ENCODE peak calls at places on chromosomes 4 and X, in nine cellular contexts. One of them, this sample, is unnamed.
A peak's percentile ranks its signal among the peaks of the same experiment; 100 is the strongest.

GRCh38 chrX:101450052-101450451 is 35.2 kb upstream of the ARMCX4 start:
- DNase-seq in transverse colon: no peak
- DNase-seq in osteoblast: no peak
- DNase-seq in CD8-positive, alpha-beta memory T cell: no peak
- DNase-seq in endodermal cell: no peak
- DNase-seq in NT2/D1: no peak
- DNase-seq in esophagus squamous epithelium: no peak
- DNase-seq in cardiac muscle cell: no peak
- DNase-seq in SJSA1: no peak
- DNase-seq in this sample: no peak

GRCh38 chrX:642436-643210 is 12.0 kb downstream of the SHOX start:
- DNase-seq in transverse colon: no peak
- DNase-seq in osteoblast: peak; percentile 41
- DNase-seq in CD8-positive, alpha-beta memory T cell: no peak
- DNase-seq in endodermal cell: peak; percentile 49
- DNase-seq in NT2/D1: no peak
- DNase-seq in esophagus squamous epithelium: no peak
- DNase-seq in cardiac muscle cell: no peak
- DNase-seq in SJSA1: no peak
- DNase-seq in this sample: no peak

GRCh38 chr4:26218677-26219181 is 102.1 kb upstream of the RBPJ start:
- DNase-seq in transverse colon: no peak
- DNase-seq in osteoblast: peak; percentile 62
- DNase-seq in CD8-positive, alpha-beta memory T cell: no peak
- DNase-seq in endodermal cell: no peak
- DNase-seq in NT2/D1: no peak
- DNase-seq in esophagus squamous epithelium: no peak
- DNase-seq in cardiac muscle cell: no peak
- DNase-seq in SJSA1: no peak
- DNase-seq in this sample: no peak

GRCh38 chr4:16677545-16677944 is 220.9 kb downstream of the LDB2 start:
- DNase-seq in transverse colon: no peak
- DNase-seq in osteoblast: no peak
- DNase-seq in CD8-positive, alpha-beta memory T cell: no peak
- DNase-seq in endodermal cell: no peak
- DNase-seq in NT2/D1: no peak
- DNase-seq in esophagus squamous epithelium: no peak
- DNase-seq in cardiac muscle cell: no peak
- DNase-seq in SJSA1: no peak
- DNase-seq in this sample: no peak

GRCh38 chr4:42008011-42008786 is 17.9 kb downstream of the SLC30A9 start:
- DNase-seq in transverse colon: no peak
- DNase-seq in osteoblast: no peak
- DNase-seq in CD8-positive, alpha-beta memory T cell: no peak
- DNase-seq in endodermal cell: no peak
- DNase-seq in NT2/D1: no peak
- DNase-seq in esophagus squamous epithelium: no peak
- DNase-seq in cardiac muscle cell: no peak
- DNase-seq in SJSA1: no peak
- DNase-seq in this sample: no peak

GRCh38 chr4:108774809-108775530 is 12.1 kb upstream of the ETNPPL start:
- DNase-seq in transverse colon: no peak
- DNase-seq in osteoblast: no peak
- DNase-seq in CD8-positive, alpha-beta memory T cell: no peak
- DNase-seq in endodermal cell: no peak
- DNase-seq in NT2/D1: no peak
- DNase-seq in esophagus squamous epithelium: no peak
- DNase-seq in cardiac muscle cell: no peak
- DNase-seq in SJSA1: no peak
- DNase-seq in this sample: peak; percentile 8

GRCh38 chrX:9604111-9604907 is 139.5 kb downstream of the TBL1X start:
- DNase-seq in transverse colon: no peak
- DNase-seq in osteoblast: no peak
- DNase-seq in CD8-positive, alpha-beta memory T cell: no peak
- DNase-seq in endodermal cell: no peak
- DNase-seq in NT2/D1: no peak
- DNase-seq in esophagus squamous epithelium: no peak
- DNase-seq in cardiac muscle cell: no peak
- DNase-seq in SJSA1: no peak
- DNase-seq in this sample: peak; percentile 5

GRCh38 chrX:31656013-31656412 is 584.2 kb upstream of the FTHL17 start:
- DNase-seq in transverse colon: no peak
- DNase-seq in osteoblast: no peak
- DNase-seq in CD8-positive, alpha-beta memory T cell: no peak
- DNase-seq in endodermal cell: no peak
- DNase-seq in NT2/D1: no peak
- DNase-seq in esophagus squamous epithelium: no peak
- DNase-seq in cardiac muscle cell: no peak
- DNase-seq in SJSA1: no peak
- DNase-seq in this sample: no peak

GRCh38 chrX:72713130-72713529 is 976 bp downstream of the PHKA1 start:
- DNase-seq in transverse colon: no peak
- DNase-seq in osteoblast: no peak
- DNase-seq in CD8-positive, alpha-beta memory T cell: no peak
- DNase-seq in endodermal cell: no peak
- DNase-seq in NT2/D1: no peak
- DNase-seq in esophagus squamous epithelium: no peak
- DNase-seq in cardiac muscle cell: no peak
- DNase-seq in SJSA1: no peak
- DNase-seq in this sample: no peak

GRCh38 chr4:151012836-151013235 is 2.2 kb downstream of the LRBA start:
- DNase-seq in transverse colon: peak; percentile 51
- DNase-seq in osteoblast: no peak
- DNase-seq in CD8-positive, alpha-beta memory T cell: no peak
- DNase-seq in endodermal cell: peak; percentile 71
- DNase-seq in NT2/D1: no peak
- DNase-seq in esophagus squamous epithelium: no peak
- DNase-seq in cardiac muscle cell: no peak
- DNase-seq in SJSA1: no peak
- DNase-seq in this sample: no peak

GRCh38 chrX:133171962-133172708 is 46.0 kb downstream of the TFDP3 start:
- DNase-seq in transverse colon: no peak
- DNase-seq in osteoblast: no peak
- DNase-seq in CD8-positive, alpha-beta memory T cell: no peak
- DNase-seq in endodermal cell: peak; percentile 44
- DNase-seq in NT2/D1: no peak
- DNase-seq in esophagus squamous epithelium: no peak
- DNase-seq in cardiac muscle cell: peak; percentile 41
- DNase-seq in SJSA1: peak; percentile 22
- DNase-seq in this sample: no peak

GRCh38 chrX:37887347-37887746 is 40.0 kb upstream of the DYNLT3 start:
- DNase-seq in transverse colon: no peak
- DNase-seq in osteoblast: no peak
- DNase-seq in CD8-positive, alpha-beta memory T cell: no peak
- DNase-seq in endodermal cell: no peak
- DNase-seq in NT2/D1: no peak
- DNase-seq in esophagus squamous epithelium: no peak
- DNase-seq in cardiac muscle cell: no peak
- DNase-seq in SJSA1: no peak
- DNase-seq in this sample: no peak

GRCh38 chrX:3712080-3712869 is 1.2 kb downstream of the PRKX start:
- DNase-seq in transverse colon: peak; percentile 19
- DNase-seq in osteoblast: peak; percentile 76
- DNase-seq in CD8-positive, alpha-beta memory T cell: no peak
- DNase-seq in endodermal cell: peak; percentile 54
- DNase-seq in NT2/D1: no peak
- DNase-seq in esophagus squamous epithelium: no peak
- DNase-seq in cardiac muscle cell: peak; percentile 18
- DNase-seq in SJSA1: no peak
- DNase-seq in this sample: no peak

GRCh38 chr4:39383690-39384089 is 17.5 kb upstream of the RFC1 start:
- DNase-seq in transverse colon: no peak
- DNase-seq in osteoblast: no peak
- DNase-seq in CD8-positive, alpha-beta memory T cell: no peak
- DNase-seq in endodermal cell: peak; percentile 52
- DNase-seq in NT2/D1: no peak
- DNase-seq in esophagus squamous epithelium: no peak
- DNase-seq in cardiac muscle cell: no peak
- DNase-seq in SJSA1: no peak
- DNase-seq in this sample: no peak

GRCh38 chrX:13734278-13735172 is at the start of the genes OFD1 and TRAPPC2:
- DNase-seq in transverse colon: peak; percentile 97
- DNase-seq in osteoblast: peak; percentile 95
- DNase-seq in CD8-positive, alpha-beta memory T cell: peak; percentile 81
- DNase-seq in endodermal cell: peak; percentile 95
- DNase-seq in NT2/D1: peak; percentile 93
- DNase-seq in esophagus squamous epithelium: peak; percentile 75
- DNase-seq in cardiac muscle cell: peak; percentile 98
- DNase-seq in SJSA1: peak; percentile 81
- DNase-seq in this sample: peak; percentile 63

GRCh38 chrX:31497086-31497485 is 425.2 kb upstream of the FTHL17 start:
- DNase-seq in transverse colon: no peak
- DNase-seq in osteoblast: no peak
- DNase-seq in CD8-positive, alpha-beta memory T cell: no peak
- DNase-seq in endodermal cell: no peak
- DNase-seq in NT2/D1: no peak
- DNase-seq in esophagus squamous epithelium: no peak
- DNase-seq in cardiac muscle cell: no peak
- DNase-seq in SJSA1: no peak
- DNase-seq in this sample: no peak

GRCh38 chr4:65668201-65669007 is 1.9 kb downstream of the EPHA5 start:
- DNase-seq in transverse colon: no peak
- DNase-seq in osteoblast: peak; percentile 90
- DNase-seq in CD8-positive, alpha-beta memory T cell: no peak
- DNase-seq in endodermal cell: peak; percentile 62
- DNase-seq in NT2/D1: no peak
- DNase-seq in esophagus squamous epithelium: no peak
- DNase-seq in cardiac muscle cell: peak; percentile 55
- DNase-seq in SJSA1: no peak
- DNase-seq in this sample: no peak
- H3K27me3 ChIP-seq in transverse colon: peaks cover 85% of the 10 kb centered on the region
- H3K27me3 ChIP-seq in osteoblast: peaks cover 20% of the 10 kb centered on the region
- H3K27me3 ChIP-seq in CD8-positive, alpha-beta memory T cell: no peaks in the 10 kb centered on the region
- H3K27me3 ChIP-seq in endodermal cell: peaks cover 74% of the 10 kb centered on the region
- H3K27me3 ChIP-seq in NT2/D1: peaks cover 63% of the 10 kb centered on the region
- H3K27me3 ChIP-seq in esophagus squamous epithelium: peaks cover 80% of the 10 kb centered on the region
- H3K27me3 ChIP-seq in cardiac muscle cell: peaks cover 82% of the 10 kb centered on the region
- H3K27me3 ChIP-seq in SJSA1: peaks cover 38% of the 10 kb centered on the region
- H3K27me3 ChIP-seq in this sample: peaks cover 12% of the 10 kb centered on the region

GRCh38 chr4:8665406-8666360 is 73.1 kb downstream of the CPZ start:
- DNase-seq in transverse colon: no peak
- DNase-seq in osteoblast: peak; percentile 34
- DNase-seq in CD8-positive, alpha-beta memory T cell: no peak
- DNase-seq in endodermal cell: peak; percentile 29
- DNase-seq in NT2/D1: no peak
- DNase-seq in esophagus squamous epithelium: no peak
- DNase-seq in cardiac muscle cell: no peak
- DNase-seq in SJSA1: no peak
- DNase-seq in this sample: no peak

GRCh38 chr4:8662776-8663175 is 70.2 kb downstream of the CPZ start:
- DNase-seq in transverse colon: no peak
- DNase-seq in osteoblast: peak; percentile 13
- DNase-seq in CD8-positive, alpha-beta memory T cell: no peak
- DNase-seq in endodermal cell: no peak
- DNase-seq in NT2/D1: no peak
- DNase-seq in esophagus squamous epithelium: no peak
- DNase-seq in cardiac muscle cell: no peak
- DNase-seq in SJSA1: no peak
- DNase-seq in this sample: no peak

GRCh38 chr4:8666581-8666980 is 74.0 kb downstream of the CPZ start:
- DNase-seq in transverse colon: no peak
- DNase-seq in osteoblast: peak; percentile 81
- DNase-seq in CD8-positive, alpha-beta memory T cell: no peak
- DNase-seq in endodermal cell: peak; percentile 25
- DNase-seq in NT2/D1: no peak
- DNase-seq in esophagus squamous epithelium: no peak
- DNase-seq in cardiac muscle cell: no peak
- DNase-seq in SJSA1: no peak
- DNase-seq in this sample: no peak

GRCh38 chr4:8664031-8664805 is 71.7 kb downstream of the CPZ start:
- DNase-seq in transverse colon: no peak
- DNase-seq in osteoblast: peak; percentile 41
- DNase-seq in CD8-positive, alpha-beta memory T cell: no peak
- DNase-seq in endodermal cell: peak; percentile 47
- DNase-seq in NT2/D1: peak; percentile 39
- DNase-seq in esophagus squamous epithelium: no peak
- DNase-seq in cardiac muscle cell: no peak
- DNase-seq in SJSA1: no peak
- DNase-seq in this sample: no peak

DNA sequence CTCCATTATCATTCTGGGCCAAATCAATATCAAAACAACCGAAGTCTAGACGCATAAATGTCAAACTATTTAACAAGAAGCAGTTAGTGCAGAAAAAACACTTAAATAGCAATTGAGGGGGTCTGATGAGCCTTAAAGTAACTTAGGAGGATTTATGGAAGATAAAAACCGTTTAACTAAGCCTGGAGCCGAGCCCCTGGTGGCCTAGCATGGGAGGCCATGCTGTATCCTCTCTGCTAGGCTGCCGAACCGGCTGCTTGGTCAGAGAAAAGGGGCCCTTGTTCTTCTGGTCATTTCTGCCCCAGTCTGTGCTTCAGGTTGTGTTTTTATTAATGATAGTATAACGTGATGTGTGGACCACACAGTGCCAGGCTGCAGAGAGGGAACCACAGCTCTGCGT is 72.4 kb downstream of the CPZ start:
- DNase-seq in transverse colon: no peak
- DNase-seq in osteoblast: peak; percentile 60
- DNase-seq in CD8-positive, alpha-beta memory T cell: no peak
- DNase-seq in endodermal cell: peak; percentile 44
- DNase-seq in NT2/D1: no peak
- DNase-seq in esophagus squamous epithelium: no peak
- DNase-seq in cardiac muscle cell: no peak
- DNase-seq in SJSA1: no peak
- DNase-seq in this sample: no peak
- H3K4me1 ChIP-seq in transverse colon: no peaks in the 10 kb centered on the region
- H3K4me1 ChIP-seq in osteoblast: no peaks in the 10 kb centered on the region
- H3K4me1 ChIP-seq in CD8-positive, alpha-beta memory T cell: no peaks in the 10 kb centered on the region
- H3K4me1 ChIP-seq in endodermal cell: no peaks in the 10 kb centered on the region
- H3K4me1 ChIP-seq in NT2/D1: no peaks in the 10 kb centered on the region
- H3K4me1 ChIP-seq in esophagus squamous epithelium: no peaks in the 10 kb centered on the region
- H3K4me1 ChIP-seq in cardiac muscle cell: no peaks in the 10 kb centered on the region
- H3K4me1 ChIP-seq in SJSA1: no peaks in the 10 kb centered on the region
- H3K4me1 ChIP-seq in this sample: no peaks in the 10 kb centered on the region

GRCh38 chr4:1416948-1417260 is 10.7 kb upstream of the NKX1-1 start:
- DNase-seq in transverse colon: no peak
- DNase-seq in osteoblast: peak; percentile 78
- DNase-seq in CD8-positive, alpha-beta memory T cell: no peak
- DNase-seq in endodermal cell: peak; percentile 43
- DNase-seq in NT2/D1: no peak
- DNase-seq in esophagus squamous epithelium: no peak
- DNase-seq in cardiac muscle cell: no peak
- DNase-seq in SJSA1: no peak
- DNase-seq in this sample: no peak
- H3K27me3 ChIP-seq in transverse colon: peaks cover 92% of the 10 kb centered on the region
- H3K27me3 ChIP-seq in osteoblast: peaks cover 29% of the 10 kb centered on the region
- H3K27me3 ChIP-seq in CD8-positive, alpha-beta memory T cell: peaks cover 4% of the 10 kb centered on the region
- H3K27me3 ChIP-seq in endodermal cell: peaks cover 34% of the 10 kb centered on the region
- H3K27me3 ChIP-seq in NT2/D1: peaks cover 49% of the 10 kb centered on the region
- H3K27me3 ChIP-seq in esophagus squamous epithelium: peaks cover 95% of the 10 kb centered on the region
- H3K27me3 ChIP-seq in cardiac muscle cell: peaks cover 78% of the 10 kb centered on the region
- H3K27me3 ChIP-seq in SJSA1: no peaks in the 10 kb centered on the region
- H3K27me3 ChIP-seq in this sample: peaks cover 6% of the 10 kb centered on the region

DNA sequence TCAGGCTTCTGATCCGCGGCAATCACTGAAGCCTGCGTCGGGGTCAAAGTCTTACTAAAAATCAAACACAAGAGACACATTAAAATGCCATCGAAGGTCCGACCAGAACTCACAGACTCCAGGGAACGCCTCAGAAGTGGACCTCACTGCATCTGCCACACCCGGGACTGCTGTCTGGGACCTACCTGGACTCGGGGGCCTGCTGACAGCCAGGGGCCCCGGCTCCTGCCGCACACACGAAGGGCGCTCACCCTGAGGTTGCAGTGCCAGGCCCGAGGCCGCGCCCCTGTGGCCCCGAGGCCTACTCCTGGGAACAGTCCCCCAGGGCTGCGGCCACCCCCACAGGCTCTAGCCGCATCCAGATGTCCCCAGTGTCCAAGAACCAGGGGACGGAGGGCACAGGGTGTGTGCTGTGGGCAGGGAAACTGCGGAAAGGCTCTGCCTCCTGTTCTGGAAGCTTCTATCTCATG is 7.4 kb downstream of the CTBP1 start:
- DNase-seq in transverse colon: peak; percentile 40
- DNase-seq in osteoblast: peak; percentile 77
- DNase-seq in CD8-positive, alpha-beta memory T cell: no peak
- DNase-seq in endodermal cell: no peak
- DNase-seq in NT2/D1: no peak
- DNase-seq in esophagus squamous epithelium: no peak
- DNase-seq in cardiac muscle cell: no peak
- DNase-seq in SJSA1: no peak
- DNase-seq in this sample: no peak
- H3K4me1 ChIP-seq in transverse colon: peaks cover 56% of the 10 kb centered on the region
- H3K4me1 ChIP-seq in osteoblast: peaks cover 10% of the 10 kb centered on the region
- H3K4me1 ChIP-seq in CD8-positive, alpha-beta memory T cell: peaks cover 32% of the 10 kb centered on the region
- H3K4me1 ChIP-seq in endodermal cell: no peaks in the 10 kb centered on the region
- H3K4me1 ChIP-seq in NT2/D1: peaks cover 8% of the 10 kb centered on the region
- H3K4me1 ChIP-seq in esophagus squamous epithelium: peaks cover 45% of the 10 kb centered on the region
- H3K4me1 ChIP-seq in cardiac muscle cell: peaks cover 4% of the 10 kb centered on the region
- H3K4me1 ChIP-seq in SJSA1: no peaks in the 10 kb centered on the region
- H3K4me1 ChIP-seq in this sample: peaks cover 20% of the 10 kb centered on the region